ENCODE peak calls at places on chromosomes 3 and 15, in seven cellular contexts. One of them, this sample, is unnamed.

GRCh38 chr15:72994778-72995177 is 57.5 kb upstream of the NEO1 start:
- DNase-seq in AG10803: no peak
- DNase-seq in BJ: no peak
- DNase-seq in suprapubic skin: no peak
- DNase-seq in mucosa of descending colon: peak
- DNase-seq in fibroblast of pulmonary artery: no peak
- DNase-seq in astrocyte of the spinal cord: no peak
- DNase-seq in this sample: no peak

GRCh38 chr15:46525984-46526725 is 891.3 kb downstream of the SQOR start:
- DNase-seq in AG10803: no peak
- DNase-seq in BJ: no peak
- DNase-seq in suprapubic skin: no peak
- DNase-seq in mucosa of descending colon: peak
- DNase-seq in fibroblast of pulmonary artery: no peak
- DNase-seq in astrocyte of the spinal cord: no peak
- DNase-seq in this sample: no peak

GRCh38 chr15:36177590-36178281 is 401.7 kb upstream of the CDIN1 start:
- DNase-seq in AG10803: peak
- DNase-seq in BJ: peak
- DNase-seq in suprapubic skin: no peak
- DNase-seq in mucosa of descending colon: no peak
- DNase-seq in fibroblast of pulmonary artery: no peak
- DNase-seq in astrocyte of the spinal cord: no peak
- DNase-seq in this sample: no peak

GRCh38 chr15:34336947-34337556 is 529 bp downstream of the SLC12A6 start:
- DNase-seq in AG10803: no peak
- DNase-seq in BJ: no peak
- DNase-seq in suprapubic skin: no peak
- DNase-seq in mucosa of descending colon: peak
- DNase-seq in fibroblast of pulmonary artery: no peak
- DNase-seq in astrocyte of the spinal cord: no peak
- DNase-seq in this sample: no peak

GRCh38 chr3:113226491-113226890 is 15.1 kb downstream of the BOC start:
- DNase-seq in AG10803: no peak
- DNase-seq in BJ: no peak
- DNase-seq in suprapubic skin: no peak
- DNase-seq in mucosa of descending colon: no peak
- DNase-seq in fibroblast of pulmonary artery: no peak
- DNase-seq in astrocyte of the spinal cord: no peak
- DNase-seq in this sample: no peak

GRCh38 chr3:26099692-26100091 is 309.8 kb downstream of the OXSM start:
- DNase-seq in AG10803: no peak
- DNase-seq in BJ: no peak
- DNase-seq in suprapubic skin: no peak
- DNase-seq in mucosa of descending colon: no peak
- DNase-seq in fibroblast of pulmonary artery: no peak
- DNase-seq in astrocyte of the spinal cord: no peak
- DNase-seq in this sample: no peak

GRCh38 chr3:187271582-187271981 is 20.0 kb downstream of the MASP1 start:
- DNase-seq in AG10803: no peak
- DNase-seq in BJ: no peak
- DNase-seq in suprapubic skin: no peak
- DNase-seq in mucosa of descending colon: no peak
- DNase-seq in fibroblast of pulmonary artery: no peak
- DNase-seq in astrocyte of the spinal cord: no peak
- DNase-seq in this sample: no peak

GRCh38 chr3:31004025-31004678 is 109.7 kb upstream of the GADL1 start:
- DNase-seq in AG10803: peak
- DNase-seq in BJ: peak
- DNase-seq in suprapubic skin: no peak
- DNase-seq in mucosa of descending colon: no peak
- DNase-seq in fibroblast of pulmonary artery: peak
- DNase-seq in astrocyte of the spinal cord: peak
- DNase-seq in this sample: peak

GRCh38 chr3:181103605-181104004 is 114.1 kb upstream of the DNAJC19 start:
- DNase-seq in AG10803: no peak
- DNase-seq in BJ: no peak
- DNase-seq in suprapubic skin: no peak
- DNase-seq in mucosa of descending colon: no peak
- DNase-seq in fibroblast of pulmonary artery: peak
- DNase-seq in astrocyte of the spinal cord: no peak
- DNase-seq in this sample: no peak

GRCh38 chr15:68326711-68327412 is 49.3 kb downstream of the FEM1B start:
- DNase-seq in AG10803: no peak
- DNase-seq in BJ: no peak
- DNase-seq in suprapubic skin: no peak
- DNase-seq in mucosa of descending colon: no peak
- DNase-seq in fibroblast of pulmonary artery: no peak
- DNase-seq in astrocyte of the spinal cord: no peak
- DNase-seq in this sample: no peak

GRCh38 chr3:61559108-61559731 is 2.2 kb upstream of the PTPRG start:
- DNase-seq in AG10803: peak
- DNase-seq in BJ: no peak
- DNase-seq in suprapubic skin: no peak
- DNase-seq in mucosa of descending colon: no peak
- DNase-seq in fibroblast of pulmonary artery: peak
- DNase-seq in astrocyte of the spinal cord: peak
- DNase-seq in this sample: peak
- TF ChIP-seq CTCF in AG10803: peak
- TF ChIP-seq CTCF in BJ: peak
- TF ChIP-seq CTCF in suprapubic skin: no peak
- TF ChIP-seq CTCF in mucosa of descending colon: no peak
- TF ChIP-seq CTCF in fibroblast of pulmonary artery: peak
- TF ChIP-seq CTCF in astrocyte of the spinal cord: peak
- TF ChIP-seq CTCF in this sample: peak

GRCh38 chr3:42192334-42193200 is 73.4 kb downstream of the CCK start:
- DNase-seq in AG10803: peak
- DNase-seq in BJ: no peak
- DNase-seq in suprapubic skin: no peak
- DNase-seq in mucosa of descending colon: no peak
- DNase-seq in fibroblast of pulmonary artery: peak
- DNase-seq in astrocyte of the spinal cord: peak
- DNase-seq in this sample: no peak

GRCh38 chr3:42198709-42199108 is 67.3 kb downstream of the CCK start:
- DNase-seq in AG10803: no peak
- DNase-seq in BJ: no peak
- DNase-seq in suprapubic skin: no peak
- DNase-seq in mucosa of descending colon: no peak
- DNase-seq in fibroblast of pulmonary artery: no peak
- DNase-seq in astrocyte of the spinal cord: no peak
- DNase-seq in this sample: no peak

GRCh38 chr3:42191443-42191747 is 74.6 kb downstream of the CCK start:
- DNase-seq in AG10803: no peak
- DNase-seq in BJ: no peak
- DNase-seq in suprapubic skin: no peak
- DNase-seq in mucosa of descending colon: no peak
- DNase-seq in fibroblast of pulmonary artery: no peak
- DNase-seq in astrocyte of the spinal cord: no peak
- DNase-seq in this sample: no peak

GRCh38 chr3:42195879-42196330 is 70.1 kb downstream of the CCK start:
- DNase-seq in AG10803: no peak
- DNase-seq in BJ: no peak
- DNase-seq in suprapubic skin: no peak
- DNase-seq in mucosa of descending colon: no peak
- DNase-seq in fibroblast of pulmonary artery: peak
- DNase-seq in astrocyte of the spinal cord: no peak
- DNase-seq in this sample: peak

GRCh38 chr3:42194943-42195510 is 71.0 kb downstream of the CCK start:
- DNase-seq in AG10803: no peak
- DNase-seq in BJ: no peak
- DNase-seq in suprapubic skin: no peak
- DNase-seq in mucosa of descending colon: no peak
- DNase-seq in fibroblast of pulmonary artery: no peak
- DNase-seq in astrocyte of the spinal cord: no peak
- DNase-seq in this sample: no peak
- H3K4me3 ChIP-seq in AG10803: no peak
- H3K4me3 ChIP-seq in BJ: no peak
- H3K4me3 ChIP-seq in suprapubic skin: no peak
- H3K4me3 ChIP-seq in mucosa of descending colon: no peak
- H3K4me3 ChIP-seq in fibroblast of pulmonary artery: no peak
- H3K4me3 ChIP-seq in astrocyte of the spinal cord: no peak
- H3K4me3 ChIP-seq in this sample: no peak

GRCh38 chr15:70094690-70095311 is 2.9 kb downstream of the TLE3 start:
- DNase-seq in AG10803: no peak
- DNase-seq in BJ: no peak
- DNase-seq in suprapubic skin: no peak
- DNase-seq in mucosa of descending colon: no peak
- DNase-seq in fibroblast of pulmonary artery: peak
- DNase-seq in astrocyte of the spinal cord: no peak
- DNase-seq in this sample: no peak

GRCh38 chr15:70091649-70092461 is 5.9 kb downstream of the TLE3 start:
- DNase-seq in AG10803: no peak
- DNase-seq in BJ: no peak
- DNase-seq in suprapubic skin: no peak
- DNase-seq in mucosa of descending colon: peak
- DNase-seq in fibroblast of pulmonary artery: peak
- DNase-seq in astrocyte of the spinal cord: no peak
- DNase-seq in this sample: no peak

GRCh38 chr15:70093481-70094309 is 4.0 kb downstream of the TLE3 start:
- DNase-seq in AG10803: peak
- DNase-seq in BJ: no peak
- DNase-seq in suprapubic skin: no peak
- DNase-seq in mucosa of descending colon: peak
- DNase-seq in fibroblast of pulmonary artery: peak
- DNase-seq in astrocyte of the spinal cord: peak
- DNase-seq in this sample: peak

GRCh38 chr15:70092462-70092850 is 5.3 kb downstream of the TLE3 start:
- DNase-seq in AG10803: no peak
- DNase-seq in BJ: no peak
- DNase-seq in suprapubic skin: no peak
- DNase-seq in mucosa of descending colon: no peak
- DNase-seq in fibroblast of pulmonary artery: peak
- DNase-seq in astrocyte of the spinal cord: no peak
- DNase-seq in this sample: no peak

GRCh38 chr15:70093070-70093469 is 4.6 kb downstream of the TLE3 start:
- DNase-seq in AG10803: no peak
- DNase-seq in BJ: no peak
- DNase-seq in suprapubic skin: no peak
- DNase-seq in mucosa of descending colon: no peak
- DNase-seq in fibroblast of pulmonary artery: peak
- DNase-seq in astrocyte of the spinal cord: no peak
- DNase-seq in this sample: no peak
- TF ChIP-seq CTCF in AG10803: no peak
- TF ChIP-seq CTCF in BJ: no peak
- TF ChIP-seq CTCF in suprapubic skin: no peak
- TF ChIP-seq CTCF in mucosa of descending colon: no peak
- TF ChIP-seq CTCF in fibroblast of pulmonary artery: peak
- TF ChIP-seq CTCF in astrocyte of the spinal cord: no peak
- TF ChIP-seq CTCF in this sample: no peak

GRCh38 chr3:143808999-143809700 is 39.1 kb downstream of the SLC9A9 start:
- DNase-seq in AG10803: peak
- DNase-seq in BJ: no peak
- DNase-seq in suprapubic skin: no peak
- DNase-seq in mucosa of descending colon: no peak
- DNase-seq in fibroblast of pulmonary artery: no peak
- DNase-seq in astrocyte of the spinal cord: peak
- DNase-seq in this sample: peak

GRCh38 chr3:143811602-143812001 is 36.7 kb downstream of the SLC9A9 start:
- DNase-seq in AG10803: peak
- DNase-seq in BJ: no peak
- DNase-seq in suprapubic skin: peak
- DNase-seq in mucosa of descending colon: no peak
- DNase-seq in fibroblast of pulmonary artery: no peak
- DNase-seq in astrocyte of the spinal cord: no peak
- DNase-seq in this sample: no peak

GRCh38 chr3:143812411-143812968 is 35.8 kb downstream of the SLC9A9 start:
- DNase-seq in AG10803: no peak
- DNase-seq in BJ: no peak
- DNase-seq in suprapubic skin: no peak
- DNase-seq in mucosa of descending colon: no peak
- DNase-seq in fibroblast of pulmonary artery: no peak
- DNase-seq in astrocyte of the spinal cord: no peak
- DNase-seq in this sample: no peak

GRCh38 chr3:143810866-143811265 is 37.4 kb downstream of the SLC9A9 start:
- DNase-seq in AG10803: no peak
- DNase-seq in BJ: no peak
- DNase-seq in suprapubic skin: no peak
- DNase-seq in mucosa of descending colon: no peak
- DNase-seq in fibroblast of pulmonary artery: no peak
- DNase-seq in astrocyte of the spinal cord: no peak
- DNase-seq in this sample: no peak

DNA sequence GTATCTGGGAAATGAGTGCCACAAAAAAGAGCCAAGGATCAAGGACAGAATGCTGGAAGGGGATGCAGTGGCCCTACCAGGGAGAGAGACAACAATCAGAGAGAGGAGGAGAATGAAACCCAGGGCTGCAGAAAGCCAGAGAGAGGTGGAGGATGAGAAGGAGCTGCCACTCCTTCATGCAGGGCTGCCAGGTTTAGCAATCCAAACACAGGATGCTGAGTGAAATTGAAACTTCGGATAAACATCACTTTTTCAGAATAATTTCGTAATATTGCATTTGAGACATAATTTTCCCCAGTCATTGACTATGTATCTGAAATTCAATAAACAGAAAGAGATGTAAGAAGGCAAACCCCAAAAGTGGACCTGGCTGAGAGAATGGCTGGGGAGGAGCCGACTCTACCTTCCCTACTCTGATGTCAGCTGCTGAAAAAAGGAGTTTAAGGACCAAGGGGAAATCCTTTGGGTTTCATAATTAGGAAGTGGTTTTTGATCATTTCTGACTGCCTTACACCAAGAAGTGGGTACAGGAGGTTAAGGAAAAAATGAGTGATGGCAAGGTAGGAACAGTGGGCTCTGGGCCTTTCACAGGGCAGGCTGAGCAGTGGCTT is 33.8 kb downstream of the SLC9A9 start:
- DNase-seq in AG10803: no peak
- DNase-seq in BJ: no peak
- DNase-seq in suprapubic skin: no peak
- DNase-seq in mucosa of descending colon: no peak
- DNase-seq in fibroblast of pulmonary artery: no peak
- DNase-seq in astrocyte of the spinal cord: no peak
- DNase-seq in this sample: no peak
- H3K4me3 ChIP-seq in AG10803: no peak
- H3K4me3 ChIP-seq in BJ: no peak
- H3K4me3 ChIP-seq in suprapubic skin: no peak
- H3K4me3 ChIP-seq in mucosa of descending colon: no peak
- H3K4me3 ChIP-seq in fibroblast of pulmonary artery: no peak
- H3K4me3 ChIP-seq in astrocyte of the spinal cord: no peak
- H3K4me3 ChIP-seq in this sample: no peak

DNA sequence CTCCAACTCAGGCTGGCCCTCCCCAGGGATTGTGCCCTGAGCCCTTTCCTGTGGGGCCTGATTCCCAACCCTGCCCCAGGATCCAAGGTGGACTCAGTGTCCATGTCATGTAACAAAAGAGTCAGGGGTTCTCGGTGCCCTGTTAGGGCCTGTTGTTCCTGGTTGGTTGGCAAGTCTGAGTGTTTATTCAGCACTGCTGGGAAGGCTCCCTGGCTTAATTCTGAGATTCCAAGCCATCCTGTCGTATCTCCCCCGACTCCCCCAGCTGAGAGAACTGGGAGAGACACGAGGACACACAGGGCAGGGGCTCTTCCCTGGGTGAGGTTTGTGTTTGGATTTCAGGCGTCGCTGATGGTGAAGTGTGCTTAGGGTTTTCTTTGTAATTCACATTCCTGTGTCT is 78.3 kb downstream of the EEFSEC start:
- DNase-seq in AG10803: no peak
- DNase-seq in BJ: no peak
- DNase-seq in suprapubic skin: no peak
- DNase-seq in mucosa of descending colon: no peak
- DNase-seq in fibroblast of pulmonary artery: no peak
- DNase-seq in astrocyte of the spinal cord: no peak
- DNase-seq in this sample: no peak
- TF ChIP-seq CTCF in AG10803: no peak
- TF ChIP-seq CTCF in BJ: no peak
- TF ChIP-seq CTCF in suprapubic skin: no peak
- TF ChIP-seq CTCF in mucosa of descending colon: no peak
- TF ChIP-seq CTCF in fibroblast of pulmonary artery: no peak
- TF ChIP-seq CTCF in astrocyte of the spinal cord: no peak
- TF ChIP-seq CTCF in this sample: no peak

This sample was measured in fibroblast of the aortic adventitia.